ENCODE peak calls at places on chromosomes 4 and X, in six cellular contexts. Y, O, X, Z, N and F are unnamed samples.

GRCh38 chr4:145083891-145084640 is 13.9 kb downstream of the ANAPC10 start:
- DNase-seq in Y (no peak), O (no peak), X (no peak), Z (no peak), N (no peak), F (no peak)

GRCh38 chrX:45264865-45265264 is 64.2 kb upstream of the DIPK2B start:
- DNase-seq in Y (no peak), O (no peak), X (no peak), Z (no peak), N (peak), F (no peak)

GRCh38 chr4:145618210-145618911 is 824 bp upstream of the MMAA start:
- DNase-seq in Y (no peak), O (no peak), X (no peak), Z (no peak), N (no peak), F (no peak)

GRCh38 chr4:20151436-20151835 is 100.3 kb upstream of the SLIT2 start:
- DNase-seq in Y (no peak), O (no peak), X (no peak), Z (no peak), N (peak), F (no peak)

GRCh38 chrX:140586951-140587350 is 82.1 kb upstream of the SOX3 start:
- DNase-seq in Y (no peak), O (no peak), X (no peak), Z (no peak), N (no peak), F (no peak)

GRCh38 chr4:173367285-173367684 is 3.5 kb upstream of the SAP30 start:
- DNase-seq in Y (no peak), O (no peak), X (no peak), Z (no peak), N (peak), F (no peak)

GRCh38 chrX:34877451-34877850 is 65.1 kb upstream of the FAM47B start:
- DNase-seq in Y (no peak), O (no peak), X (no peak), Z (no peak), N (no peak), F (no peak)

GRCh38 chr4:185128272-185129119 is 14.6 kb upstream of the SLC25A4 start:
- DNase-seq in Y (peak), O (peak), X (peak), Z (peak), N (no peak), F (no peak)

GRCh38 chr4:169275180-169275579 is 4.4 kb upstream of the SH3RF1 start:
- DNase-seq in Y (no peak), O (no peak), X (no peak), Z (no peak), N (no peak), F (no peak)

GRCh38 chr4:57110635-57111546 is 706 bp upstream of the IGFBP7 start:
- DNase-seq in Y (peak), O (peak), X (no peak), Z (peak), N (peak), F (no peak)

GRCh38 chr4:19381068-19381467 is 870.6 kb upstream of the SLIT2 start:
- DNase-seq in Y (no peak), O (no peak), X (no peak), Z (no peak), N (peak), F (no peak)

GRCh38 chrX:24190500-24191156 is 41.1 kb downstream of the ZFX start:
- DNase-seq in Y (no peak), O (no peak), X (no peak), Z (no peak), N (peak), F (no peak)

GRCh38 chrX:51798701-51799100 is 55.5 kb downstream of the GSPT2 start:
- DNase-seq in Y (no peak), O (no peak), X (no peak), Z (no peak), N (no peak), F (no peak)

GRCh38 chr4:159047478-159048165 is 55.3 kb upstream of the RAPGEF2 start:
- DNase-seq in Y (no peak), O (no peak), X (no peak), Z (no peak), N (peak), F (no peak)

GRCh38 chr4:52704133-52704532 is 45.0 kb upstream of the USP46 start:
- DNase-seq in Y (no peak), O (no peak), X (no peak), Z (no peak), N (peak), F (no peak)

GRCh38 chr4:41963105-41963504 is 18.5 kb upstream of the DCAF4L1 start:
- DNase-seq in Y (peak), O (no peak), X (no peak), Z (no peak), N (peak), F (no peak)

GRCh38 chr4:89639395-89639794 is 197.6 kb downstream of the SNCA start:
- DNase-seq in Y (no peak), O (no peak), X (no peak), Z (no peak), N (no peak), F (no peak)

GRCh38 chrX:69321789-69322188 is 156.5 kb upstream of the PJA1 start:
- DNase-seq in Y (no peak), O (no peak), X (no peak), Z (no peak), N (no peak), F (no peak)

GRCh38 chr4:121736735-121737351 is 28.1 kb downstream of the SMIM43 start:
- DNase-seq in Y (peak), O (no peak), X (no peak), Z (peak), N (peak), F (no peak)

GRCh38 chr4:138845051-138845450 is 170.5 kb upstream of the NOCT start:
- DNase-seq in Y (no peak), O (no peak), X (no peak), Z (no peak), N (no peak), F (no peak)

GRCh38 chrX:57752866-57753265 is 72.8 kb upstream of the NLRP2B start:
- DNase-seq in Y (no peak), O (no peak), X (no peak), Z (no peak), N (no peak), F (no peak)

GRCh38 chr4:176794151-176794550 is 1.4 kb upstream of the VEGFC start:
- DNase-seq in Y (no peak), O (no peak), X (no peak), Z (no peak), N (peak), F (no peak)

GRCh38 chrX:16719334-16720084 is at the start of gene SYAP1:
- DNase-seq in Y (peak), O (peak), X (peak), Z (peak), N (peak), F (peak)

DNA sequence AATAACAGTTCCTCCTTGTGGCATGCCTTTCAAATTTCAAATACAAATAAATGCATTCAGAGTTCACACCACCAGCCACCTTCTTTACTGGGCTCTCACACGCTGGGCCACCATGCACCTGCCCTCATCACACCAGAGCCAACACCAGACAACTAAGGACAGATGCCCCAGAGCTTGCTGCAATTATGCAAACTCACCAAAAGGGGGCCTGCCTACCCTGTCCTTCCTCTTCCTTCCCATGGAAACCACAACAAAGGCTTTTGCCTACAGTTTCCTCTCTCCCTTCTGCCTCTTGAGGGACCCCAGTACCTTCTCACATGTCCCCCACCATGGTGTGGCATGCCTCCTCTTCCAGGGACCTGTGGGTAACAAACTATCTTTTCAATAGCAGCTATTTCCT is 1333.9 kb upstream of the TENM3 start:
- DNase-seq in Y (peak), O (no peak), X (no peak), Z (no peak), N (peak), F (no peak)
- TF ChIP-seq CTCF in Y (no peak), O (no peak), X (no peak), Z (peak), N (peak), F (no peak)

GRCh38 chr4:82430193-82431025 is at the start of the genes ENOPH1 and HNRNPDL:
- DNase-seq in Y (peak), O (peak), X (peak), Z (peak), N (peak), F (peak)

GRCh38 chr4:82428969-82429727 is 1.1 kb downstream of the HNRNPDL start:
- DNase-seq in Y (peak), O (peak), X (peak), Z (peak), N (peak), F (peak)

GRCh38 chr4:82431026-82431745 is 796 bp downstream of the ENOPH1 start:
- DNase-seq in Y (peak), O (no peak), X (peak), Z (no peak), N (peak), F (no peak)

GRCh38 chr4:82428526-82428968 is 1.7 kb downstream of the HNRNPDL start:
- DNase-seq in Y (no peak), O (no peak), X (no peak), Z (no peak), N (no peak), F (no peak)

GRCh38 chr4:82429728-82430192 is 502 bp downstream of the HNRNPDL start:
- DNase-seq in Y (peak), O (no peak), X (no peak), Z (no peak), N (no peak), F (no peak)
- TF ChIP-seq CTCF in Y (no peak), O (no peak), X (peak), Z (peak), N (no peak), F (peak)

GRCh38 chr4:81404294-81404693 is 67.4 kb downstream of the RASGEF1B start:
- DNase-seq in Y (no peak), O (no peak), X (no peak), Z (no peak), N (no peak), F (no peak)
- TF ChIP-seq CTCF in Y (peak), O (no peak), X (no peak), Z (no peak), N (no peak), F (no peak)

DNA sequence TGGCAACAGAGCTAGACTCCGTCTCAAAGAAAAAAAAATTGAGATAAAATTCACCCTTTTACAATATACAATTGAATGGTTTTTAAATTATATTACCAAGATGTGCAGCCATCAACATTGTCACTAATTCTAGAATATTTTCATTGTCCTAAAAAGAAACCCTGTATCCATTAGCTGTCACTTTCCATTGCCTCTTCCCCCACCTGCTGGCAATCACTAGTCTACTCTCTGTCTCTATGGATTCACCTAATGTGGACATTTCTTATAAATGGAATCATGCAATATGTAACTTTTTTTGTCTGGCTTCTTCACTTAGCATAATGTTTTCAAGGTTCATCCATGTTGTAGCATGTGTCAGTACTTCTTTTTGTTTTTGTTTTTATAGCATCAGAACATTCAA is 20.8 kb downstream of the ABHD18 start:
- DNase-seq in Y (no peak), O (no peak), X (no peak), Z (no peak), N (no peak), F (no peak)
- TF ChIP-seq CTCF in Y (no peak), O (no peak), X (no peak), Z (no peak), N (no peak), F (peak)

GRCh38 chrX:110125435-110125834 is 122.5 kb downstream of the TMEM164 start:
- DNase-seq in Y (peak), O (no peak), X (no peak), Z (peak), N (peak), F (no peak)
- TF ChIP-seq CTCF in Y (peak), O (no peak), X (no peak), Z (no peak), N (peak), F (peak)

GRCh38 chr4:17763352-17763890 is 18.0 kb downstream of the FAM184B start:
- DNase-seq in Y (no peak), O (no peak), X (no peak), Z (no peak), N (no peak), F (no peak)

GRCh38 chr4:17761062-17761461 is 20.4 kb downstream of the FAM184B start:
- DNase-seq in Y (no peak), O (no peak), X (no peak), Z (no peak), N (no peak), F (no peak)

GRCh38 chr4:17760602-17761001 is 20.8 kb downstream of the FAM184B start:
- DNase-seq in Y (no peak), O (no peak), X (no peak), Z (no peak), N (no peak), F (no peak)

GRCh38 chr4:17763931-17764330 is 17.5 kb downstream of the FAM184B start:
- DNase-seq in Y (no peak), O (no peak), X (no peak), Z (no peak), N (no peak), F (no peak)

DNA sequence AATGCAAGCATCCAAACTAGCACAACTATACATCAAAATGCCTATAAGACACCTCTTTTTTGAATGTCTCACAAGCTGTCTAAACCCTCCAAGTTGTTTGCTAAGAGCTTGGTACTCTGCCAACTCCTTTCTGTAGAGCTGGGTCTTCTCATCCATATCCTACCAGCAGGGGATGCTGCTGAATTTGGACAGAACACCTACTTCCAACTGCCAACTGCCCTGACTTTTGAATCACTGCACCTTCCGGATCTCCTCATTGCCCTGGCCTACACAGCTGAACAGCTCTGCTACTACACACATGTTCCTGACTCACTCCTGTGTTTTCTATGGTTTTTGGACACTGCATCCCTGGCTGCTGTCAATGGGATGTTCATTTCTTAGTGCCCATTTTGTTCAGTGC is 18.7 kb downstream of the FAM184B start:
- DNase-seq in Y (peak), O (no peak), X (no peak), Z (no peak), N (peak), F (no peak)
- TF ChIP-seq CTCF in Y (peak), O (no peak), X (no peak), Z (no peak), N (peak), F (peak)

GRCh38 chr4:12633058-12633651 is 851.0 kb downstream of the RAB28 start:
- DNase-seq in Y (peak), O (peak), X (peak), Z (peak), N (peak), F (no peak)
- TF ChIP-seq CTCF in Y (peak), O (peak), X (peak), Z (peak), N (peak), F (peak)

DNA sequence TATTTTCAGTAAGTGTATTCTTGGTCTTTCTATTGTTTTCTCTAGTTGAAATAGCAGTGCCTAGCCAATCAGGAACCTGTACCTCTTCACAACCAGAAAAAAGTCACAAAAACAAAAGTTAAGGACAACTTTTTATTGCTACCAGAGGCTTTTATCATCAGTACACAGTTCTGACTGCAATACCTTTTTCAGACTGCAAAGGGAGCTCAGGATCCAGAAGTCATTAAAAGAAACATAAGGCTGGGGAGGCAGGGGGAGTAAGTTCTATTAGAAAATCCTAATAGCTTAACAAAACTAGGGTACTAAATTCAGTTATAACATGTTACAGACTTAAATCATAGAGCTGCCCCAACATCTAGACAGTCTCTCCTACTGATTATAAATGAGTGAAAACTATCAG is 28.8 kb downstream of the CCNI start:
- DNase-seq in Y (no peak), O (no peak), X (no peak), Z (no peak), N (peak), F (no peak)
- TF ChIP-seq CTCF in Y (peak), O (peak), X (no peak), Z (peak), N (peak), F (peak)